ENCODE peak calls at places on chromosome 3, in five cellular contexts. L is EL, P is HCT116, K is left ventricle myocardium inferior, H is NCI-H510A treated with DMSO at 0.1 percent for 48 hours. I is an unnamed sample.

GRCh38 chr3:127014536-127015281 is 31.8 kb downstream of the PLXNA1 start:
- DNase-seq in L (no peak), P (no peak), K (no peak), H (no peak), I (no peak)

GRCh38 chr3:58529516-58530353 is 7.3 kb downstream of the ACOX2 start:
- DNase-seq in L (no peak), P (peak; percentile 27), K (no peak), H (no peak), I (no peak)

GRCh38 chr3:168885028-168885427 is 778.5 kb downstream of the MECOM start:
- DNase-seq in L (peak; percentile 50), P (no peak), K (no peak), H (no peak), I (no peak)

GRCh38 chr3:35832140-35832571 is 192.8 kb downstream of the ARPP21 start:
- DNase-seq in L (no peak), P (no peak), K (no peak), H (no peak), I (no peak)

GRCh38 chr3:31957106-31957505 is 24.0 kb downstream of the OSBPL10 start:
- DNase-seq in L (no peak), P (no peak), K (no peak), H (no peak), I (no peak)

GRCh38 chr3:2589336-2589969 is 490.8 kb downstream of the CNTN4 start:
- DNase-seq in L (no peak), P (no peak), K (no peak), H (no peak), I (no peak)

GRCh38 chr3:66822059-66823009 is 175.8 kb upstream of the KBTBD8 start:
- DNase-seq in L (peak; percentile 61), P (peak; percentile 64), K (peak; percentile 22), H (peak; percentile 68), I (no peak)

GRCh38 chr3:187975571-187976360 is 178.2 kb upstream of the LPP start:
- DNase-seq in L (no peak), P (peak; percentile 4), K (peak; percentile 21), H (no peak), I (no peak)

GRCh38 chr3:44642337-44642736 is 6.2 kb upstream of the ZNF35 start:
- DNase-seq in L (no peak), P (no peak), K (no peak), H (no peak), I (no peak)

GRCh38 chr3:135034881-135035440 is 239.9 kb downstream of the EPHB1 start:
- DNase-seq in L (no peak), P (no peak), K (no peak), H (no peak), I (no peak)

GRCh38 chr3:44993471-44994205 is 17.6 kb downstream of the EXOSC7 start:
- DNase-seq in L (peak; percentile 85), P (no peak), K (no peak), H (no peak), I (no peak)

GRCh38 chr3:151037746-151038145 is 47.7 kb upstream of the MED12L start:
- DNase-seq in L (peak; percentile 96), P (peak; percentile 4), K (peak; percentile 18), H (no peak), I (no peak)

GRCh38 chr3:20064796-20065564 is 24.7 kb downstream of the KAT2B start:
- DNase-seq in L (no peak), P (no peak), K (no peak), H (no peak), I (no peak)

GRCh38 chr3:11060500-11061251 is 68.1 kb downstream of the SLC6A1 start:
- DNase-seq in L (peak; percentile 63), P (peak; percentile 50), K (peak; percentile 54), H (peak; percentile 15), I (peak; percentile 56)

GRCh38 chr3:59731909-59732308 is 682.1 kb upstream of the CFAP20DC start:
- DNase-seq in L (no peak), P (no peak), K (no peak), H (no peak), I (no peak)

GRCh38 chr3:155352900-155353490 is 59.5 kb upstream of the STRIT1 start:
- DNase-seq in L (peak; percentile 28), P (peak; percentile 40), K (no peak), H (peak; percentile 45), I (no peak)

GRCh38 chr3:36312351-36312750 is 68.0 kb upstream of the STAC start:
- DNase-seq in L (peak; percentile 18), P (no peak), K (no peak), H (no peak), I (no peak)

GRCh38 chr3:191255156-191255555 is 56.1 kb downstream of the OSTN start:
- DNase-seq in L (no peak), P (no peak), K (no peak), H (no peak), I (no peak)

GRCh38 chr3:66756468-66757036 is 241.6 kb upstream of the KBTBD8 start:
- DNase-seq in L (no peak), P (no peak), K (no peak), H (no peak), I (no peak)

GRCh38 chr3:116930786-116931185 is 221.2 kb downstream of the TUSC7 start:
- DNase-seq in L (peak; percentile 2), P (no peak), K (no peak), H (no peak), I (no peak)

GRCh38 chr3:146078031-146078430 is 83.0 kb downstream of the PLOD2 start:
- DNase-seq in L (no peak), P (no peak), K (no peak), H (no peak), I (no peak)

GRCh38 chr3:57952208-57952631 is 56.0 kb upstream of the FLNB start:
- DNase-seq in L (peak; percentile 87), P (peak; percentile 36), K (peak; percentile 62), H (no peak), I (peak; percentile 30)

GRCh38 chr3:171056528-171056927 is 30.0 kb upstream of the SLC2A2 start:
- DNase-seq in L (peak; percentile 75), P (no peak), K (no peak), H (no peak), I (no peak)

GRCh38 chr3:137692803-137693431 is 71.2 kb upstream of the SOX14 start:
- DNase-seq in L (peak; percentile 22), P (peak; percentile 13), K (no peak), H (peak; percentile 2), I (no peak)

GRCh38 chr3:182567666-182568065 is 225.6 kb upstream of the ATP11B start:
- DNase-seq in L (no peak), P (no peak), K (no peak), H (no peak), I (no peak)

GRCh38 chr3:123344175-123344908 is 104.5 kb downstream of the ADCY5 start:
- DNase-seq in L (peak; percentile 64), P (no peak), K (peak; percentile 10), H (no peak), I (no peak)

GRCh38 chr3:42906085-42906904 is at the start of gene ZNF662:
- DNase-seq in L (peak; percentile 19), P (no peak), K (peak; percentile 62), H (no peak), I (peak; percentile 40)

GRCh38 chr3:55206000-55206399 is 278.1 kb upstream of the LRTM1 start:
- DNase-seq in L (no peak), P (no peak), K (no peak), H (peak; percentile 30), I (no peak)

GRCh38 chr3:158103131-158103955 is 2.9 kb downstream of the SHOX2 start:
- DNase-seq in L (peak; percentile 54), P (no peak), K (no peak), H (no peak), I (no peak)

GRCh38 chr3:78516937-78517336 is 1250.9 kb downstream of the ROBO1 start:
- DNase-seq in L (no peak), P (no peak), K (no peak), H (no peak), I (no peak)

GRCh38 chr3:129892857-129893615 is 475 bp downstream of the TMCC1 start:
- DNase-seq in L (no peak), P (no peak), K (peak; percentile 76), H (no peak), I (peak; percentile 67)

GRCh38 chr3:132342183-132342582 is 25.0 kb downstream of the ACP3 start:
- DNase-seq in L (no peak), P (no peak), K (no peak), H (peak; percentile 7), I (no peak)

GRCh38 chr3:137669519-137670060 is 94.5 kb upstream of the SOX14 start:
- DNase-seq in L (no peak), P (no peak), K (no peak), H (no peak), I (no peak)

GRCh38 chr3:129609591-129610169 is 3.2 kb upstream of the PLXND1 start:
- DNase-seq in L (peak; percentile 63), P (no peak), K (no peak), H (no peak), I (no peak)

GRCh38 chr3:33315826-33316225 is 38.6 kb downstream of the FBXL2 start:
- DNase-seq in L (peak; percentile 60), P (peak; percentile 45), K (no peak), H (no peak), I (no peak)

GRCh38 chr3:45473841-45474240 is 85.5 kb downstream of the LARS2 start:
- DNase-seq in L (peak; percentile 70), P (no peak), K (no peak), H (no peak), I (no peak)

GRCh38 chr3:177104299-177104992 is 92.8 kb downstream of the TBL1XR1 start:
- DNase-seq in L (no peak), P (no peak), K (no peak), H (no peak), I (no peak)

GRCh38 chr3:61645148-61645547 is 83.8 kb downstream of the PTPRG start:
- DNase-seq in L (no peak), P (no peak), K (no peak), H (no peak), I (no peak)